ENCODE peak calls at places on chromosomes 6 and 20, in nine cellular contexts. Z, X, G, R, C, V, U, M and O are unnamed samples.

GRCh38 chr6:166005401-166005845 is 162.2 kb downstream of the TBXT start:
- DNase-seq in R (peak; percentile 67), U (no peak), G (no peak), V (no peak), M (no peak), X (no peak), Z (no peak), C (peak; percentile 85), O (peak; percentile 87)

GRCh38 chr6:9646346-9647042 is 768.4 kb downstream of the TFAP2A start:
- DNase-seq in G (no peak), C (peak; percentile 50), R (peak; percentile 30), M (no peak), Z (no peak), X (no peak), V (no peak), U (peak; percentile 5), O (no peak)

GRCh38 chr6:2891768-2892170 is 11.3 kb downstream of the SERPINB9 start:
- DNase-seq in C (no peak), R (peak; percentile 57), V (no peak), G (peak; percentile 68), U (no peak), M (no peak), X (peak; percentile 36), Z (peak; percentile 69), O (no peak)

GRCh38 chr20:24389686-24390085 is 79.7 kb upstream of the SYNDIG1 start:
- DNase-seq in G (no peak), X (peak; percentile 41), Z (no peak), M (no peak), R (no peak), C (peak; percentile 27), U (no peak), V (no peak), O (no peak)

GRCh38 chr6:168452685-168453377 is 11.8 kb downstream of the SMOC2 start:
- DNase-seq in V (no peak), G (no peak), X (no peak), Z (no peak), C (peak; percentile 47), R (no peak), U (no peak), M (no peak), O (no peak)

GRCh38 chr6:99350573-99350972 is 1.1 kb upstream of the FAXC start:
- DNase-seq in M (no peak), Z (no peak), U (no peak), X (no peak), V (no peak), C (no peak), G (no peak), R (no peak), O (no peak)

GRCh38 chr20:49510562-49511117 is 28.2 kb upstream of the KCNB1 start:
- DNase-seq in C (peak; percentile 68), V (no peak), Z (no peak), U (peak; percentile 91), R (peak; percentile 91), X (no peak), G (no peak), M (no peak), O (peak; percentile 70)

GRCh38 chr6:28355743-28356665 is 6.3 kb downstream of the ZKSCAN3 start:
- DNase-seq in G (peak; percentile 32), C (peak; percentile 66), V (peak; percentile 55), U (peak; percentile 56), R (peak; percentile 87), X (peak; percentile 30), M (peak; percentile 87), Z (peak; percentile 44), O (peak; percentile 84)

GRCh38 chr20:25220810-25221591 is 25.5 kb downstream of the ENTPD6 start:
- DNase-seq in X (no peak), Z (no peak), R (peak; percentile 8), G (no peak), C (peak; percentile 56), U (no peak), M (no peak), V (no peak), O (no peak)

GRCh38 chr6:165726915-165727314 is 63.9 kb upstream of the PDE10A start:
- DNase-seq in G (no peak), Z (no peak), M (no peak), C (no peak), R (no peak), V (no peak), U (no peak), X (no peak), O (peak; percentile 71)

GRCh38 chr6:143802833-143803565 is 40.1 kb upstream of the LTV1 start:
- DNase-seq in Z (no peak), M (no peak), R (no peak), X (no peak), U (no peak), V (no peak), C (no peak), G (no peak), O (no peak)

GRCh38 chr20:35994994-35995453 is 26.6 kb downstream of the CNBD2 start:
- DNase-seq in R (peak; percentile 77), C (peak; percentile 87), X (peak; percentile 75), Z (peak; percentile 86), G (peak; percentile 57), M (peak; percentile 87), V (peak; percentile 84), U (no peak), O (peak; percentile 90)

GRCh38 chr6:159788757-159789376 is 535 bp downstream of the TCP1 start:
- DNase-seq in X (no peak), Z (peak; percentile 20), C (peak; percentile 53), U (no peak), V (peak; percentile 50), G (peak; percentile 14), M (peak; percentile 72), R (peak; percentile 26), O (peak; percentile 73)

GRCh38 chr20:44637042-44637441 is 14.5 kb downstream of the ADA start:
- DNase-seq in C (no peak), Z (no peak), V (no peak), M (no peak), U (no peak), R (no peak), G (no peak), X (no peak), O (peak; percentile 66)

GRCh38 chr6:110864816-110865215 is 9.8 kb upstream of the AMD1 start:
- DNase-seq in C (no peak), G (no peak), R (no peak), X (no peak), M (no peak), V (no peak), U (no peak), Z (no peak), O (no peak)

GRCh38 chr6:56862415-56863175 is 92.3 kb upstream of the BEND6 start:
- DNase-seq in C (no peak), G (no peak), X (no peak), U (no peak), Z (no peak), R (no peak), M (no peak), V (no peak), O (no peak)

GRCh38 chr6:37565267-37566208 is 65.8 kb upstream of the CCDC167 start:
- DNase-seq in Z (no peak), R (no peak), M (peak; percentile 53), X (no peak), C (peak; percentile 30), G (no peak), V (no peak), U (no peak), O (no peak)

GRCh38 chr6:75266716-75267291 is 17.8 kb downstream of the TMEM30A start:
- DNase-seq in R (no peak), V (peak; percentile 11), M (peak; percentile 57), G (no peak), Z (no peak), X (no peak), U (no peak), C (no peak), O (no peak)

GRCh38 chr6:106586815-106587214 is 42.5 kb downstream of the RTN4IP1 start:
- DNase-seq in Z (no peak), G (no peak), X (no peak), C (no peak), U (no peak), R (no peak), M (no peak), V (no peak), O (no peak)

GRCh38 chr6:134674562-134674961 is 275.3 kb downstream of the ALDH8A1 start:
- DNase-seq in V (no peak), X (no peak), U (no peak), Z (no peak), M (no peak), G (no peak), C (no peak), R (no peak), O (no peak)

GRCh38 chr6:128242765-128243403 is 277.5 kb downstream of the PTPRK start:
- DNase-seq in V (no peak), M (no peak), C (no peak), R (no peak), G (no peak), U (peak; percentile 50), Z (no peak), X (no peak), O (no peak)

GRCh38 chr6:125835221-125835744 is 44.5 kb downstream of the NCOA7 start:
- DNase-seq in M (no peak), X (no peak), Z (no peak), C (peak; percentile 42), V (no peak), G (no peak), R (no peak), U (peak; percentile 24), O (no peak)

GRCh38 chr20:24131281-24131680 is 142.7 kb upstream of the GGTLC1 start:
- DNase-seq in R (no peak), M (no peak), X (no peak), U (no peak), C (no peak), V (no peak), G (no peak), Z (no peak), O (no peak)

GRCh38 chr6:124670801-124671200 is 291.4 kb upstream of the RNF217 start:
- DNase-seq in R (no peak), G (no peak), X (no peak), U (no peak), C (no peak), V (no peak), M (no peak), Z (no peak), O (no peak)

GRCh38 chr6:4010682-4011081 is 68.3 kb downstream of the FAM217A start:
- DNase-seq in C (no peak), X (no peak), U (no peak), G (no peak), M (peak; percentile 32), Z (no peak), V (no peak), R (no peak), O (no peak)

GRCh38 chr6:26322645-26323482 is 42.1 kb upstream of the BTN3A2 start:
- DNase-seq in G (no peak), Z (peak; percentile 40), X (peak; percentile 15), U (peak; percentile 85), C (no peak), V (no peak), R (peak; percentile 63), M (peak; percentile 92), O (no peak)

GRCh38 chr6:15184441-15184861 is 61.4 kb upstream of the JARID2 start:
- DNase-seq in C (no peak), U (no peak), X (no peak), G (no peak), M (peak; percentile 59), Z (no peak), V (no peak), R (no peak), O (no peak)